ENCODE peak calls at places on chromosomes 13 and 19, in five cellular contexts. D, R, H, B and E are unnamed samples.

GRCh38 chr13:64428196-64428595 is 2801.9 kb downstream of the PCDH9 start:
- DNase-seq in D (no peak), H (no peak), R (no peak), B (no peak), E (no peak)

GRCh38 chr19:38003427-38004099 is 96.6 kb downstream of the SIPA1L3 start:
- DNase-seq in H (no peak), D (no peak), R (peak; percentile 59), B (peak; percentile 78), E (no peak)

GRCh38 chr13:43113603-43114002 is 90.2 kb downstream of the DNAJC15 start:
- DNase-seq in H (no peak), B (no peak), R (no peak), D (no peak), E (no peak)

GRCh38 chr13:113586661-113587479 is 2.3 kb downstream of the TFDP1 start:
- DNase-seq in B (peak; percentile 1), H (no peak), R (no peak), D (peak; percentile 39), E (no peak)

GRCh38 chr13:95982144-95982543 is 71.1 kb downstream of the UGGT2 start:
- DNase-seq in B (no peak), D (no peak), R (no peak), H (no peak), E (no peak)

GRCh38 chr19:46502891-46503290 is 7.2 kb upstream of the PNMA8B start:
- DNase-seq in D (no peak), H (no peak), R (no peak), B (no peak), E (no peak)

GRCh38 chr13:29591310-29591709 is 4.2 kb downstream of the SLC7A1 start:
- DNase-seq in D (no peak), B (no peak), H (no peak), R (no peak), E (no peak)

GRCh38 chr19:53594811-53595509 is 36.8 kb upstream of the DPRX start:
- DNase-seq in B (no peak), R (no peak), H (no peak), D (no peak), E (no peak)

GRCh38 chr13:102812616-102813287 is 13.8 kb downstream of the BIVM start:
- DNase-seq in D (no peak), B (no peak), R (peak; percentile 38), H (no peak), E (no peak)

GRCh38 chr13:73993661-73994060 is 140.5 kb downstream of the KLF12 start:
- DNase-seq in B (no peak), D (no peak), H (no peak), R (no peak), E (no peak)

GRCh38 chr13:70366720-70367119 is 258.5 kb upstream of the KLHL1 start:
- DNase-seq in B (no peak), R (no peak), H (no peak), D (no peak), E (no peak)

GRCh38 chr19:3699071-3699740 is 1.1 kb downstream of the PIP5K1C start:
- DNase-seq in B (peak; percentile 53), D (no peak), R (peak; percentile 70), H (no peak), E (no peak)

GRCh38 chr19:5805465-5806132 is 732 bp downstream of the NRTN start:
- DNase-seq in D (peak; percentile 83), B (peak; percentile 87), R (peak; percentile 60), H (peak; percentile 89), E (peak; percentile 58)

GRCh38 chr13:33279898-33280549 is 5.5 kb downstream of the STARD13 start:
- DNase-seq in D (no peak), B (no peak), H (no peak), R (no peak), E (no peak)

GRCh38 chr19:1457031-1457739 is 7.3 kb downstream of the APC2 start:
- DNase-seq in D (no peak), H (no peak), R (no peak), B (no peak), E (no peak)

GRCh38 chr13:43229506-43229905 is 206.1 kb downstream of the DNAJC15 start:
- DNase-seq in H (no peak), D (no peak), B (no peak), R (no peak), E (no peak)

GRCh38 chr19:9823816-9824215 is 3.9 kb upstream of the UBL5 start:
- DNase-seq in D (no peak), B (no peak), H (no peak), R (no peak), E (no peak)

GRCh38 chr19:9819590-9819898 is 665 bp upstream of the FBXL12 start:
- DNase-seq in R (peak; percentile 95), H (no peak), B (no peak), D (no peak), E (no peak)

GRCh38 chr19:9818175-9818733 is 625 bp downstream of the FBXL12 start:
- DNase-seq in R (no peak), H (no peak), B (no peak), D (no peak), E (no peak)

DNA sequence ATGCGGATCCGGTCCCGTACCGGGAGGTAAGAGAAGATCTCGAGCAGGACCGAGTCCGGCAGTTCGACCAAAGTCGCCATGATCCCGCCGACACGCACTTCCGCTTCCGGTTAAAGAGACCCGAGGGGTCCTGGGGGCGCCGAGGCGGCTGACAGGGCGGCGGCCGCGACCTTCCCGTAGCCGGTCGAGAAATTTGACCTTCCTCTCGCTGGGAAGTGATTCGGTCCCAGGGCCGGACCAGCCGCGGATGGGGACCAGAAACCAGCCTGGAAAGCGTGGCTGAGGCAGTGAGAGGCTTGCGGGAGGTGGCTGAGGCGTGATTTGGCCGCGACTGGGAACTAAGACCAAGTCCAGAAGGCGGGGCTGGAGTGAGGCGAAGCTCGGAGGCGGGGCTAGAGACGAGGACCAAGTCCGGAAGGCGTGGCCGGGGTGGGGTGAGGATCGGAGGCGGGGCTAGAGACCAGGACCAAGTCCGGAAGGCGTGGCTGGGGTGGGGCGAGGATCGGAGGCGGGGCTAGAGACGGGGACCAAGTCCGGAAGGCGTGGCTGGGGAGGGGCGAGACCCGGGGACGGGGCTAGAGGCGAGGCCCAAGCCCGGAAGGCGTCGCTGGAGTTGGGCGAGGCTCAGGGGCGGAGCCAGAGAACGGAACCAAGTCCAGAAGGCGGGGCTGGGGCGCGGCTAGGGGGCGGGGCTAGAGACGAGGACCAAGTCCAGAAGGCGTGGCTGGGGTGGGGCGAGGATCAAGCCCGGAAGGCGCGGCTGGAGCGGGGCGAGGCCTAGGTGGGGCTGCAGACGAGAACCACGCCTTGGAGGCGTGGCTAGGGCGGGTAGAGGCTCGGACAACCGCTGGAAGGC is at the start of gene FBXL12:
- DNase-seq in H (peak; percentile 100), D (peak; percentile 100), R (peak; percentile 86), B (peak; percentile 100), E (peak; percentile 100)
- TF ChIP-seq POLR2A in H (peak; percentile 97), D (peak; percentile 80), R (peak; percentile 90), B (peak; percentile 91), E (peak; percentile 81)

GRCh38 chr19:58572818-58573657 is at the start of gene MZF1:
- DNase-seq in B (peak; percentile 100), H (peak; percentile 99), R (peak; percentile 99), D (peak; percentile 100), E (no peak)

GRCh38 chr19:58573658-58574164 is 576 bp upstream of the MZF1 start:
- DNase-seq in D (no peak), H (no peak), B (no peak), R (no peak), E (no peak)

GRCh38 chr19:58578430-58578925 is 5.3 kb upstream of the MZF1 start:
- DNase-seq in B (no peak), D (no peak), H (no peak), R (no peak), E (no peak)

GRCh38 chr19:58577581-58578429 is 4.7 kb upstream of the MZF1 start:
- DNase-seq in R (no peak), B (no peak), D (peak; percentile 38), H (peak; percentile 19), E (no peak)

DNA sequence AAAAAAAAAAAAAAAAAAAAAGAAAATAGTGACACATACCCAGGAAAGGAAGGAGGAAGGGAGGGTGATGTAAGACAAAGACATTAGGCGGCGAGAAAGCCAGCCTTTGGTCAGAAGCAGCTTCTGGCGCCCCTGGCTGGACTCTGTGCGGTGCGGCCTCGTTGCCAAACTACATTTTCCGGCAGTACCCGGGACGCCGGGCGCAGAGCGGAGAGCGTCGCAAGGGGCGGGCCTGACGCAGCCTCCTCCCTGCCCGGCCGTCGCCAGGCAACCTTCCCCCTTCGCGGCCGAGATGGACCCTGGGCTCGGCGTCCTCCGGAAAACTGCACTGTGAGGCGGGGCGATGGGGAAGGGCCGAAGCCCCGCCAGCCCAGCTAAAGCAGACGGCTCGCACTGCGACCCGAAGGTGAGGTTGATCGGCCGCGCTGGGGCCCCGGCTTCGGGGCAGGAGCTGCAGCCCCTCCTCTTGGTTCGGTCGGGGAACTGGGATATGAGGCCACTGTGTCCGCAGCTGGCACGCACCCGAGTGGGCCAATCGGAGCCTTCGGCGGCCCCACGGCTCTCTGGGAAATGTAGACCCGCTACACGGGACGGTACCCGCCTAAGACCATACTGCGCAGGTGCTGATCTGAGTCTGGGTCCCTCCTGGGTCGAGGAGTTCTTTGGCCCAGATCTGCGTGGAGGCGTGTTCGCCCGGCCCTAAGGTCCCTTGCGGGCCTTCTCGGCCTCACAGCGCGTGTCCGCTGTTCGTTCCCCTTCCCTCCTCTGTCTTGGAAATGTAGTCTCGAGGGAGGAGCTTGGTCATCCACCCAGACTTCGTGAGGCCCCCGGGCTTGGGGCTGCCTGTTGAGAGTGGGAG is 2.3 kb upstream of the MZF1 start:
- DNase-seq in D (peak; percentile 93), B (peak; percentile 89), R (peak; percentile 90), H (peak; percentile 92), E (no peak)
- TF ChIP-seq POLR2A in D (peak; percentile 42), B (peak; percentile 70), R (peak; percentile 85), H (peak; percentile 48), E (peak; percentile 91)

DNA sequence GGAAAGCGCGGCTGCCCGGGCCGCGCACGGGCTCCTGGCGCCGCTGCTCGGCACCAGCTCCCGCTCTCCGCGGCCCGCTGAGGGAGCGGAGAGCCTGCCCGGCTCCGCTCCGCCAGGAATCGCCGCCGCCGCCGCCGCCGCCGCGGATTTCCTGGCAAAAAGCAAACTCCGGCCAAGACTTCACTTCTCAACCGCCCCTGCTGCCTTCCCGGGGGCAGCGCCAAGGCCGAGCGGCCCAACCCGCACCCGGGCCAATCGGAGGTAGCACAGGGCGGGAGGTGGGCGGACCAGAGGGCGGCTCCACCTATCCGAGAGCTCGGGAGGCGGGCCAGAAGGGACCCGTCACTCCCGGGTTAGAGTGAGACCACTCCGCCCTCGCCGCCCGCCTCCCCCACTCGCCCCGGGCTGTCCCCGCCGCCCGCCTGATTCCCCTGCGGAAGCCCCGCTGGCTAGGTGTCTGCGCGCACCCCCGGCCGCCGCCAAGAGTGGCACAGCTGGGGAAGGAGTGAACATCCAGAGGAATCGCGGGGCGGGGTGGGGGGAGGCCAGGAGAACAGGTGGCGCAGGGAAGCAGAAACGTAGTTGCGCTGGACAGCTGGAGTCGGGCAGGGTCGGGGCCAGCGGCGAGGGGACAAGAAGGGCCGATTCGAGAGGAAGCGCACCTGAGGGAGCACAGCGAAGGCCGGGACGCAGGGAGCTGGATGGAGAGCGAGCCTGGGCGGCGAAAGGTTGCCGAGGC is at the start of gene LNX2:
- DNase-seq in B (peak; percentile 98), H (peak; percentile 99), R (peak; percentile 71), D (peak; percentile 99), E (peak; percentile 96)
- TF ChIP-seq POLR2A in B (peak; percentile 93), H (peak; percentile 90), R (no peak), D (peak; percentile 96), E (peak; percentile 56)

DNA sequence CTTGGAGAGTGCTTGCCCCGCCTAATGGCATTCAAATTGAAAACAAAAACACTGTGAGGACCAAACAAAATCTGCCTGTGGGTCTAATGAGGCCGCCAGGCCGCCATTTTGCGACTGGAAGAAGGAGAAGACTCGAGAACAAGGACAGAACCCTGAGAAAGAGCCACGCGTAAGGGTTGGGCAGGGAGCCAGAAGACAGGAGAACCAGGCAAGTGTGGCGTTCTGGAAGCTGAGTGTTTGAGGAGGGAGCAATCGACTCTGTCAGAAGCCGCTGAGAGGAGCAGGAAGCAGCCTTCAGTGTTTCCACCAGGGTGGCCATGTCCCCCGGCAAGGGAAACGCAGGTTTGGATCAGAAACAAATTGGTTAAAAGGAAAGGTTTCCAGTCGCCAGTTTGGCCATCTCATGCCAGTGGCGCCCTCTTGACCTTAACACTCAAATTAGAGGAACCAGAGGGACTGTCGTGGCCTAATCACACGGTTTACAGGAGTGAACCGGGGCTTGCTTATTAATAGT is 10.2 kb upstream of the PTOV1 start:
- DNase-seq in H (no peak), D (peak; percentile 42), R (no peak), B (no peak), E (no peak)
- TF ChIP-seq POLR2A in H (no peak), D (no peak), R (no peak), B (no peak), E (no peak)